ENCODE peak calls at places on chromosomes 6 and 20, in six cellular contexts. O, A, Y, H, G and E are unnamed samples.

GRCh38 chr6:18141805-18142590 is 12.9 kb downstream of the TPMT start:
- DNase-seq in Y (no peak), A (no peak), O (no peak), H (no peak), G (no peak), E (no peak)

GRCh38 chr6:136961848-136962247 is 39.7 kb downstream of the SLC35D3 start:
- DNase-seq in G (no peak), H (no peak), Y (no peak), A (no peak), O (no peak), E (no peak)

GRCh38 chr6:163335671-163336545 is 78.6 kb upstream of the QKI start:
- DNase-seq in O (no peak), A (no peak), G (no peak), H (no peak), Y (no peak), E (no peak)

GRCh38 chr6:54525731-54526130 is 217.5 kb downstream of the TINAG start:
- DNase-seq in A (no peak), O (no peak), H (peak), Y (no peak), G (no peak), E (no peak)

GRCh38 chr20:57564180-57564802 is 3.4 kb downstream of the PCK1 start:
- DNase-seq in A (no peak), G (no peak), O (no peak), Y (no peak), H (no peak), E (no peak)

GRCh38 chr6:153767127-153767526 is 271.9 kb upstream of the OPRM1 start:
- DNase-seq in H (no peak), Y (no peak), O (no peak), A (no peak), G (no peak), E (no peak)

GRCh38 chr6:3001773-3002293 is 2.1 kb downstream of the NQO2 start:
- DNase-seq in G (peak), Y (no peak), O (no peak), H (no peak), A (no peak), E (peak)

GRCh38 chr20:50636601-50637539 is 54.5 kb downstream of the RIPOR3 start:
- DNase-seq in O (no peak), A (no peak), Y (no peak), H (no peak), G (no peak), E (no peak)

GRCh38 chr6:88761237-88762031 is 202.0 kb downstream of the RNGTT start:
- DNase-seq in G (no peak), Y (no peak), O (no peak), H (no peak), A (no peak), E (no peak)

GRCh38 chr6:1409774-1410465 is 20.5 kb downstream of the FOXF2 start:
- DNase-seq in Y (no peak), O (no peak), G (no peak), H (no peak), A (no peak), E (no peak)

GRCh38 chr6:154754152-154754551 is 20.9 kb downstream of the SCAF8 start:
- DNase-seq in Y (no peak), A (no peak), O (no peak), H (no peak), G (no peak), E (no peak)

GRCh38 chr6:45681860-45682488 is 304.2 kb upstream of the SUPT3H start:
- DNase-seq in O (no peak), G (no peak), H (peak), A (no peak), Y (no peak), E (no peak)

GRCh38 chr6:168713839-168714238 is 272.9 kb downstream of the SMOC2 start:
- DNase-seq in G (no peak), O (no peak), A (no peak), H (no peak), Y (no peak), E (no peak)

GRCh38 chr6:168078199-168078942 is 641 bp downstream of the FRMD1 start:
- DNase-seq in Y (no peak), O (no peak), A (no peak), H (no peak), G (no peak), E (peak)

GRCh38 chr20:37937686-37938085 is 34.8 kb downstream of the VSTM2L start:
- DNase-seq in Y (no peak), G (no peak), A (no peak), O (no peak), H (no peak), E (no peak)